ENCODE peak calls at places on chromosomes 12 and 14, in six cellular contexts. X is CD4-positive, alpha-beta T cell; M is Peyer's patch; U is GM20000; Q is astrocyte of the cerebellum; Z is B cell. J is an unnamed sample.

GRCh38 chr12:111091036-111091435 is 170.7 kb upstream of the MYL2 start:
- DNase-seq in X (no peak), M (no peak), U (no peak), Q (no peak), Z (no peak), J (no peak)

GRCh38 chr12:27467641-27468040 is 21.1 kb downstream of the SMCO2 start:
- DNase-seq in X (no peak), M (no peak), U (no peak), Q (no peak), Z (no peak), J (no peak)

GRCh38 chr14:54667764-54668163 is 100.8 kb downstream of the SAMD4A start:
- DNase-seq in X (no peak), M (no peak), U (no peak), Q (no peak), Z (no peak), J (no peak)

GRCh38 chr14:93108105-93108504 is 7.6 kb downstream of the ITPK1 start:
- DNase-seq in X (no peak), M (no peak), U (no peak), Q (no peak), Z (no peak), J (no peak)

GRCh38 chr14:75982724-75983358 is 1.0 kb upstream of the TGFB3 start:
- DNase-seq in X (no peak), M (no peak), U (no peak), Q (no peak), Z (no peak), J (no peak)

GRCh38 chr12:130987151-130987931 is 33.6 kb downstream of the ADGRD1 start:
- DNase-seq in X (no peak), M (no peak), U (no peak), Q (no peak), Z (no peak), J (no peak)

GRCh38 chr14:70885343-70886014 is 21.8 kb upstream of the PCNX1 start:
- DNase-seq in X (no peak), M (no peak), U (no peak), Q (no peak), Z (no peak), J (no peak)

GRCh38 chr12:117161460-117162166 is 28.7 kb downstream of the FBXO21 start:
- DNase-seq in X (no peak), M (no peak), U (no peak), Q (no peak), Z (no peak), J (no peak)

GRCh38 chr12:4089147-4089606 is 184.4 kb upstream of the CCND2 start:
- DNase-seq in X (no peak), M (no peak), U (no peak), Q (no peak), Z (no peak), J (no peak)

GRCh38 chr12:117680311-117680710 is 288.5 kb downstream of the KSR2 start:
- DNase-seq in X (no peak), M (no peak), U (no peak), Q (no peak), Z (no peak), J (no peak)

GRCh38 chr14:85528080-85528881 is 1.7 kb upstream of the FLRT2 start:
- DNase-seq in X (no peak), M (no peak), U (no peak), Q (peak; percentile 84), Z (no peak), J (no peak)
- TF ChIP-seq CTCF in X (no peak), M (peak; percentile 3), U (no peak), Q (peak; percentile 77), Z (no peak), J (no peak)

DNA sequence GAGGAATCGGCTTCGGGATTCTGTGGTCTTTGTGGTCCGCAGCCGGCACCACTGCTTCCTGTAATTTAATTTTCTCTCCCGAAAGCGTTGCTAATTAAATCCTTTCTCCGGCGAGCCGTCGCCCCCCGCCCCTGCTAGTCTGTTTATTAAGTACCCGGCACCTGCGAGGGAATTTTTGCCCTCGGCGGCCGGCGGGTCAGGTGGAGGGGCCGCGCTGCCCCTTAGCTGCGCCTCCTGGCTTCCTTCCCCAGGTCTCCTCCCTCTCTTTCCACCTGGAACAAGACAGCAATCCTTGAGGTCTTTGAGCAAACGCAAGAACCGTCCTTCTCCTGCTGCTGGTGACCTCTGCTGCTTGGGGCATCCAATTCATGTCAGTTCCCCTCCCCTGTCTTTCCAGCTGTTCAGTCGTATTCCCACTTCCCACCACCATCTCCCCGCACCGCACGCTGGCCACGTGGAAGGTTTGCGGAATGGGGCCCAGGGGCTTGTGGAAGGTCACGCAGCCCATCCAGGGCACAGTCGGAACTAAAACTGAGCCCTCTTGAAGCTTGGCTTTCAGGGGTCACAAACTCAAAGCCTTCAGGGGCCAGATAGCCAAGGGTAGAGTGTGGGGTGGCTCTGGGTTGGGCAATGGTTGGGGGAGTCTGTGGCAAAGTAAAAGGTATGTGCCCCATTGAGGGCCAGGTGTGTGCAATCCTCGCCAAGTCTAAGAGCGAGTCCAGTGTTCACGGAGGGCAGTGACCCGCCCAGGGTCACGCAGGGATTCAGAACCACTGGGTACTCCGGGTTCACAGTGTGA is 16.1 kb downstream of the ZDHHC22 start:
- DNase-seq in X (no peak), M (no peak), U (peak; percentile 11), Q (no peak), Z (no peak), J (no peak)
- TF ChIP-seq CTCF in X (peak; percentile 33), M (no peak), U (no peak), Q (no peak), Z (peak; percentile 27), J (no peak)

GRCh38 chr14:33475623-33476022 is 475.3 kb downstream of the EGLN3 start:
- DNase-seq in X (no peak), M (peak; percentile 57), U (peak; percentile 6), Q (peak; percentile 19), Z (no peak), J (no peak)
- TF ChIP-seq CTCF in X (no peak), M (peak; percentile 49), U (peak; percentile 21), Q (peak; percentile 25), Z (no peak), J (no peak)

DNA sequence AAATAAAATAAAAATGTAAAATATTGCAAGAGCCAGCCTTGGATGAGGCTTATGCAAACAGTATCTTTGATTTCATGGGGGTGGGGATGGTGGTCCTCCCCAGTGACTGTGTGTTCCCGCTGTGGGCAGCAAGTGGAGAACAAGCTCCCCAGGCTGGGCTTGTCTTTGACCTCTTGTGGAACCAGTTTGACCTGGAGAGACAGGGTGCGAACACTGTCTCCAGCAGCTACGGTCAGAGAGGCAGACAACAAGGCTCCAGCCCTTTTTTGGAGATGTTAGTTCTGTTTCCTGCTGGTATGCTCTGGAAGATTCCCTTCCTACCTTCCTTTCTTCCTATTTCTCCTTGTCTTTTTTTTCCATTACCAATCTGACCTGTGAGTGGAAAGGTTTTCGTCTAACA is 21.8 kb upstream of the WSCD2 start:
- DNase-seq in X (no peak), M (no peak), U (no peak), Q (no peak), Z (no peak), J (no peak)
- TF ChIP-seq CTCF in X (no peak), M (no peak), U (no peak), Q (no peak), Z (no peak), J (no peak)

GRCh38 chr12:124332068-124332672 is 37.3 kb downstream of the RFLNA start:
- DNase-seq in X (no peak), M (no peak), U (no peak), Q (no peak), Z (no peak), J (no peak)
- TF ChIP-seq CTCF in X (no peak), M (peak; percentile 27), U (peak; percentile 3), Q (peak; percentile 32), Z (no peak), J (no peak)